ENCODE peak calls at places on chromosome 14, in six cellular contexts. D, K, U, G, C and X are unnamed samples.

GRCh38 chr14:51625170-51625569 is 26.5 kb upstream of the FRMD6 start:
- DNase-seq in D (no peak), K (no peak), U (no peak), G (no peak), C (no peak), X (no peak)

GRCh38 chr14:103057028-103057371 is 349 bp downstream of the CDC42BPB start:
- DNase-seq in D (no peak), K (no peak), U (peak; percentile 46), G (peak; percentile 16), C (no peak), X (no peak)

GRCh38 chr14:85252011-85252410 is 277.9 kb upstream of the FLRT2 start:
- DNase-seq in D (no peak), K (peak; percentile 64), U (no peak), G (peak; percentile 72), C (no peak), X (no peak)

GRCh38 chr14:65019944-65020566 is 33.4 kb downstream of the FNTB start:
- DNase-seq in D (no peak), K (peak; percentile 10), U (peak; percentile 66), G (peak; percentile 83), C (no peak), X (no peak)

GRCh38 chr14:42504433-42504832 is 897.8 kb downstream of the LRFN5 start:
- DNase-seq in D (no peak), K (no peak), U (no peak), G (no peak), C (no peak), X (no peak)

GRCh38 chr14:63483315-63483714 is 59.9 kb downstream of the PPP2R5E start:
- DNase-seq in D (no peak), K (no peak), U (no peak), G (no peak), C (no peak), X (no peak)

GRCh38 chr14:68401320-68401719 is 391.5 kb downstream of the ZFP36L1 start:
- DNase-seq in D (no peak), K (no peak), U (no peak), G (no peak), C (no peak), X (no peak)

GRCh38 chr14:51283402-51283825 is 43.4 kb downstream of the TMX1 start:
- DNase-seq in D (no peak), K (peak; percentile 74), U (peak; percentile 3), G (peak; percentile 85), C (no peak), X (peak; percentile 66)

GRCh38 chr14:81062816-81063215 is 107.4 kb downstream of the TSHR start:
- DNase-seq in D (no peak), K (no peak), U (peak; percentile 14), G (no peak), C (no peak), X (no peak)

GRCh38 chr14:28307506-28307905 is 459.1 kb upstream of the FOXG1 start:
- DNase-seq in D (no peak), K (no peak), U (no peak), G (no peak), C (no peak), X (no peak)

GRCh38 chr14:37595809-37596595 is 573 bp downstream of the TTC6 start:
- DNase-seq in D (no peak), K (no peak), U (peak; percentile 32), G (peak; percentile 22), C (no peak), X (no peak)

GRCh38 chr14:59600211-59600945 is 23.8 kb upstream of the CCDC175 start:
- DNase-seq in D (no peak), K (no peak), U (no peak), G (peak; percentile 63), C (no peak), X (no peak)

GRCh38 chr14:64213079-64213478 is 81.1 kb downstream of the ESR2 start:
- DNase-seq in D (no peak), K (no peak), U (no peak), G (peak; percentile 45), C (no peak), X (no peak)

GRCh38 chr14:92515510-92516343 is 2.1 kb downstream of the RIN3 start:
- DNase-seq in D (no peak), K (no peak), U (no peak), G (no peak), C (no peak), X (no peak)

GRCh38 chr14:79638647-79639266 is 572.5 kb downstream of the DIO2 start:
- DNase-seq in D (no peak), K (no peak), U (no peak), G (no peak), C (no peak), X (no peak)

GRCh38 chr14:76446486-76446885 is 70.5 kb downstream of the ESRRB start:
- DNase-seq in D (no peak), K (no peak), U (no peak), G (no peak), C (no peak), X (peak; percentile 82)

GRCh38 chr14:54669759-54670630 is 103.1 kb downstream of the SAMD4A start:
- DNase-seq in D (no peak), K (no peak), U (no peak), G (peak; percentile 87), C (no peak), X (no peak)

GRCh38 chr14:86462193-86462592 is 932.2 kb downstream of the FLRT2 start:
- DNase-seq in D (no peak), K (no peak), U (peak; percentile 28), G (peak; percentile 3), C (no peak), X (no peak)

GRCh38 chr14:70770490-70770889 is 38.8 kb downstream of the MAP3K9 start:
- DNase-seq in D (no peak), K (no peak), U (no peak), G (no peak), C (no peak), X (no peak)

GRCh38 chr14:101109347-101109638 is 205.8 kb upstream of the RTL1 start:
- DNase-seq in D (no peak), K (no peak), U (no peak), G (no peak), C (no peak), X (no peak)

GRCh38 chr14:60317609-60318008 is 68.6 kb downstream of the PPM1A start:
- DNase-seq in D (no peak), K (no peak), U (no peak), G (no peak), C (no peak), X (no peak)

GRCh38 chr14:64639340-64639821 is 64.8 kb upstream of the PLEKHG3 start:
- DNase-seq in D (no peak), K (no peak), U (no peak), G (peak; percentile 85), C (no peak), X (no peak)

GRCh38 chr14:65079788-65080187 is 22.5 kb downstream of the MAX start:
- DNase-seq in D (no peak), K (no peak), U (no peak), G (no peak), C (no peak), X (no peak)

GRCh38 chr14:24172261-24172860 is 481 bp downstream of the REC8 start:
- DNase-seq in D (no peak), K (no peak), U (no peak), G (no peak), C (no peak), X (no peak)

GRCh38 chr14:89110110-89110509 is 285.7 kb downstream of the TTC8 start:
- DNase-seq in D (no peak), K (no peak), U (no peak), G (no peak), C (no peak), X (no peak)

GRCh38 chr14:67510121-67510520 is 21.6 kb upstream of the TMEM229B start:
- DNase-seq in D (no peak), K (no peak), U (peak; percentile 84), G (peak; percentile 7), C (no peak), X (no peak)

GRCh38 chr14:80223696-80224465 is 12.6 kb upstream of the DIO2 start:
- DNase-seq in D (no peak), K (no peak), U (no peak), G (peak; percentile 63), C (no peak), X (no peak)

GRCh38 chr14:65958664-65959562 is 527.3 kb upstream of the CCDC196 start:
- DNase-seq in D (no peak), K (no peak), U (peak; percentile 2), G (peak; percentile 17), C (no peak), X (no peak)